ENCODE peak calls at places on chromosomes 2 and 18, in six cellular contexts. A, Q, T, G, C and K are unnamed samples.

GRCh38 chr2:177147093-177147694 is 65.4 kb upstream of the HNRNPA3 start:
- DNase-seq in A (no peak), Q (peak), T (peak), G (peak), C (peak), K (no peak)

GRCh38 chr2:64847930-64848329 is 141.3 kb upstream of the SLC1A4 start:
- DNase-seq in A (no peak), Q (no peak), T (no peak), G (no peak), C (no peak), K (no peak)

GRCh38 chr2:54898451-54899226 is 151.6 kb downstream of the RTN4 start:
- DNase-seq in A (no peak), Q (no peak), T (no peak), G (no peak), C (no peak), K (no peak)

GRCh38 chr2:160351978-160352377 is 141.6 kb downstream of the RBMS1 start:
- DNase-seq in A (no peak), Q (no peak), T (peak), G (no peak), C (no peak), K (no peak)

GRCh38 chr18:489244-490023 is 11.1 kb downstream of the COLEC12 start:
- DNase-seq in A (no peak), Q (peak), T (peak), G (no peak), C (peak), K (peak)

GRCh38 chr2:176107731-176108181 is 676 bp downstream of the HOXD11 start:
- DNase-seq in A (no peak), Q (no peak), T (no peak), G (no peak), C (no peak), K (peak)

GRCh38 chr2:149617476-149617875 is 29.9 kb upstream of the MMADHC start:
- DNase-seq in A (no peak), Q (peak), T (peak), G (no peak), C (no peak), K (no peak)

GRCh38 chr2:45983213-45983612 is 314.0 kb upstream of the EPAS1 start:
- DNase-seq in A (no peak), Q (no peak), T (no peak), G (no peak), C (no peak), K (no peak)

GRCh38 chr2:240579771-240580614 is 6.5 kb upstream of the CAPN10 start:
- DNase-seq in A (peak), Q (peak), T (peak), G (no peak), C (peak), K (peak)

GRCh38 chr2:109494351-109494750 is 119.4 kb downstream of the SEPTIN10 start:
- DNase-seq in A (no peak), Q (no peak), T (no peak), G (no peak), C (no peak), K (no peak)

GRCh38 chr18:22489694-22490093 is 72.0 kb upstream of the CTAGE1 start:
- DNase-seq in A (no peak), Q (no peak), T (peak), G (no peak), C (no peak), K (no peak)

GRCh38 chr18:49561377-49562193 is at the start of gene LIPG:
- DNase-seq in A (peak), Q (peak), T (peak), G (no peak), C (peak), K (no peak)

GRCh38 chr2:181848356-181848876 is 43.1 kb upstream of the ITPRID2 start:
- DNase-seq in A (no peak), Q (peak), T (no peak), G (no peak), C (no peak), K (no peak)

GRCh38 chr2:9082158-9082557 is 78.7 kb upstream of the MBOAT2 start:
- DNase-seq in A (no peak), Q (no peak), T (no peak), G (no peak), C (no peak), K (no peak)